ENCODE peak calls at places on chromosome 14, in ten cellular contexts. G is A549; J is left ventricle myocardium inferior; X is thoracic aorta; F is neuronal stem cell; N is IMR-90; P is CD8-positive, alpha-beta memory T cell; W is colonic mucosa; M is HCT116; A is neural progenitor cell. V is an unnamed sample. For H3K9me3 and H3K4me1, the result is how much of the 10 kb centered on the place peaks cover.

GRCh38 chr14:34258318-34258717 is 203.7 kb downstream of the SPTSSA start:
- DNase-seq in X (no peak), M (no peak), G (peak), F (no peak), N (peak), P (no peak), J (no peak), W (no peak), A (no peak), V (no peak)

GRCh38 chr14:29800961-29801360 is 126.7 kb downstream of the PRKD1 start:
- DNase-seq in A (no peak), J (no peak), M (no peak), W (no peak), F (no peak), P (no peak), X (no peak), G (peak), N (no peak), V (no peak)

GRCh38 chr14:32450919-32451675 is 122.0 kb downstream of the AKAP6 start:
- DNase-seq in N (no peak), A (no peak), F (no peak), X (no peak), P (no peak), J (no peak), G (no peak), M (no peak), W (no peak), V (no peak)

GRCh38 chr14:66247662-66248061 is 238.5 kb upstream of the CCDC196 start:
- DNase-seq in P (no peak), W (no peak), J (no peak), X (no peak), N (no peak), F (no peak), M (no peak), G (no peak), A (no peak), V (no peak)

GRCh38 chr14:57317248-57317833 is 48.6 kb downstream of the AP5M1 start:
- DNase-seq in A (peak), G (peak), J (peak), F (peak), P (peak), X (peak), M (peak), N (peak), W (peak), V (peak)

GRCh38 chr14:93977790-93978581 is 1.6 kb upstream of the ASB2 start:
- DNase-seq in F (no peak), A (no peak), G (no peak), M (no peak), N (no peak), P (peak), X (no peak), W (no peak), J (no peak), V (no peak)

GRCh38 chr14:103828315-103828967 is 18.9 kb downstream of the PPP1R13B start:
- DNase-seq in M (no peak), J (peak), P (no peak), A (no peak), G (no peak), W (peak), X (no peak), F (no peak), N (peak), V (no peak)

GRCh38 chr14:50726372-50727107 is 58.4 kb upstream of the SAV1 start:
- DNase-seq in A (no peak), M (no peak), G (no peak), N (peak), X (no peak), W (no peak), F (no peak), J (no peak), P (peak), V (no peak)

GRCh38 chr14:33686218-33686617 is 264.7 kb downstream of the EGLN3 start:
- DNase-seq in G (no peak), M (no peak), A (no peak), J (no peak), F (no peak), X (no peak), P (no peak), N (peak), W (no peak), V (peak)

GRCh38 chr14:60288279-60288678 is 39.3 kb downstream of the PPM1A start:
- DNase-seq in X (no peak), A (no peak), J (no peak), W (no peak), M (no peak), G (no peak), N (no peak), F (no peak), P (no peak), V (no peak)

GRCh38 chr14:36442824-36443241 is 77.2 kb downstream of the NKX2-1 start:
- DNase-seq in P (no peak), N (no peak), M (no peak), J (no peak), W (no peak), F (peak), A (peak), X (no peak), G (no peak), V (no peak)

GRCh38 chr14:78170203-78170602 is at the start of gene NRXN3:
- DNase-seq in W (peak), N (no peak), J (no peak), X (no peak), M (no peak), G (peak), P (no peak), F (peak), A (peak), V (peak)

GRCh38 chr14:22112004-22112403 is 438.4 kb upstream of the OR4E1 start:
- DNase-seq in F (no peak), N (no peak), P (no peak), W (peak), J (no peak), X (no peak), G (peak), M (no peak), A (peak), V (no peak)

GRCh38 chr14:52055215-52055614 is 13.6 kb downstream of the NID2 start:
- DNase-seq in N (peak), J (no peak), M (no peak), W (no peak), P (no peak), A (no peak), X (no peak), F (no peak), G (no peak), V (no peak)

GRCh38 chr14:53955671-53956426 is 776 bp downstream of the BMP4 start:
- DNase-seq in N (no peak), J (peak), F (no peak), A (peak), X (no peak), P (no peak), W (peak), M (no peak), G (peak), V (peak)

GRCh38 chr14:93048843-93049242 is 66.9 kb downstream of the ITPK1 start:
- DNase-seq in J (no peak), P (no peak), G (no peak), A (no peak), N (no peak), W (no peak), F (no peak), M (no peak), X (no peak), V (no peak)

GRCh38 chr14:56555921-56556570 is 23.6 kb upstream of the TMEM260 start:
- DNase-seq in M (peak), W (no peak), G (peak), N (peak), P (no peak), A (peak), X (no peak), J (no peak), F (peak), V (no peak)

GRCh38 chr14:73795466-73795865 is 56.2 kb upstream of the PTGR2 start:
- DNase-seq in M (no peak), W (no peak), X (no peak), P (no peak), N (no peak), J (no peak), F (no peak), A (no peak), G (no peak), V (no peak)

GRCh38 chr14:104288272-104288671 is 149.9 kb downstream of the KIF26A start:
- DNase-seq in P (no peak), N (no peak), J (peak), M (no peak), X (no peak), W (no peak), F (no peak), G (no peak), A (no peak), V (no peak)

GRCh38 chr14:95482967-95483842 is 33.2 kb downstream of the SYNE3 start:
- DNase-seq in F (no peak), A (no peak), J (peak), N (peak), W (peak), X (peak), G (peak), M (peak), P (no peak), V (peak)

GRCh38 chr14:51922624-51923023 is 62.2 kb downstream of the GNG2 start:
- DNase-seq in M (no peak), J (no peak), W (no peak), P (no peak), F (peak), X (no peak), A (peak), G (no peak), N (peak), V (peak)

GRCh38 chr14:68337279-68337678 is 455.6 kb downstream of the ZFP36L1 start:
- DNase-seq in M (no peak), X (no peak), P (no peak), A (no peak), N (no peak), W (no peak), G (no peak), J (no peak), F (no peak), V (no peak)

GRCh38 chr14:51581017-51581881 is 70.5 kb upstream of the FRMD6 start:
- DNase-seq in X (no peak), G (peak), W (no peak), P (no peak), M (no peak), J (no peak), A (no peak), N (peak), F (no peak), V (peak)

GRCh38 chr14:64235652-64236640 is 58.2 kb downstream of the ESR2 start:
- DNase-seq in F (no peak), W (no peak), J (no peak), N (no peak), X (no peak), P (no peak), G (no peak), M (no peak), A (no peak), V (no peak)

GRCh38 chr14:50768220-50768619 is 62.7 kb downstream of the NIN start:
- DNase-seq in F (no peak), G (no peak), W (no peak), X (no peak), P (no peak), J (no peak), M (no peak), N (no peak), A (no peak), V (no peak)

GRCh38 chr14:92613008-92613658 is 99.6 kb downstream of the RIN3 start:
- DNase-seq in N (no peak), P (peak), X (no peak), F (peak), G (peak), M (no peak), A (peak), W (peak), J (peak), V (no peak)

GRCh38 chr14:67532998-67533753 is at the start of gene PLEKHH1:
- DNase-seq in W (peak), G (peak), P (peak), N (peak), J (peak), M (peak), X (peak), F (peak), A (peak), V (peak)

GRCh38 chr14:68297871-68298468 is 478.4 kb downstream of the RAD51B start:
- DNase-seq in F (no peak), A (peak), N (peak), P (no peak), X (no peak), M (no peak), J (no peak), W (no peak), G (peak), V (no peak)

GRCh38 chr14:52987042-52987441 is 36.2 kb upstream of the FERMT2 start:
- DNase-seq in X (no peak), N (no peak), G (no peak), F (no peak), A (no peak), W (no peak), M (no peak), J (no peak), P (no peak), V (no peak)

GRCh38 chr14:77923131-77923933 is 123.4 kb downstream of the ADCK1 start:
- DNase-seq in X (no peak), W (no peak), N (no peak), M (no peak), J (no peak), F (no peak), G (no peak), A (no peak), P (no peak), V (no peak)

GRCh38 chr14:32546246-32546645 is 217.1 kb downstream of the AKAP6 start:
- DNase-seq in X (no peak), M (no peak), P (no peak), J (no peak), W (no peak), G (no peak), N (no peak), A (no peak), F (no peak), V (no peak)

GRCh38 chr14:36750244-36750643 is 88.6 kb downstream of the PAX9 start:
- DNase-seq in W (no peak), A (no peak), N (no peak), J (no peak), G (no peak), X (no peak), M (no peak), F (no peak), P (no peak), V (no peak)

GRCh38 chr14:20489093-20489994 is 16.0 kb upstream of the RNASE10 start:
- DNase-seq in P (peak), M (no peak), N (peak), G (no peak), X (no peak), A (no peak), W (no peak), J (no peak), F (no peak), V (no peak)

GRCh38 chr14:37170237-37170636 is 2.2 kb downstream of the SLC25A21 start:
- DNase-seq in W (no peak), M (no peak), J (no peak), N (no peak), A (no peak), X (no peak), F (no peak), P (no peak), G (no peak), V (no peak)

GRCh38 chr14:34387974-34388533 is 74.0 kb downstream of the SPTSSA start:
- DNase-seq in W (no peak), M (no peak), F (no peak), G (no peak), X (no peak), N (no peak), J (no peak), P (no peak), A (no peak), V (no peak)

GRCh38 chr14:35818346-35819115 is 7.6 kb upstream of the BRMS1L start:
- DNase-seq in M (no peak), W (no peak), F (no peak), N (peak), A (peak), G (peak), X (no peak), J (no peak), P (peak), V (peak)

GRCh38 chr14:36981832-36982528 is 190.4 kb downstream of the SLC25A21 start:
- DNase-seq in G (peak), P (no peak), J (no peak), F (no peak), W (no peak), A (no peak), X (no peak), N (peak), M (no peak), V (peak)

GRCh38 chr14:28488658-28489057 is 277.9 kb upstream of the FOXG1 start:
- DNase-seq in W (no peak), P (no peak), N (no peak), M (no peak), J (no peak), X (no peak), F (no peak), A (no peak), G (no peak), V (no peak)
- H3K9me3 ChIP-seq in W (under half), P (under half), N (under half), M (under half), J (under half), X (under half), F (under half), A (under half), G (under half), V (under half)

GRCh38 chr14:102601378-102601925 is 9.0 kb downstream of the RCOR1 start:
- DNase-seq in F (no peak), W (no peak), N (no peak), G (no peak), P (no peak), A (no peak), X (no peak), J (no peak), M (no peak), V (no peak)

GRCh38 chr14:102604183-102604582 is 11.7 kb downstream of the RCOR1 start:
- DNase-seq in M (no peak), A (no peak), N (no peak), W (no peak), F (no peak), X (no peak), P (no peak), G (no peak), J (no peak), V (no peak)

GRCh38 chr14:102605026-102605425 is 12.6 kb downstream of the RCOR1 start:
- DNase-seq in X (no peak), A (no peak), W (no peak), N (no peak), M (no peak), G (no peak), P (no peak), J (no peak), F (no peak), V (no peak)

GRCh38 chr14:102603293-102603907 is 11.0 kb downstream of the RCOR1 start:
- DNase-seq in J (no peak), X (no peak), P (no peak), A (no peak), W (no peak), N (no peak), F (no peak), M (no peak), G (no peak), V (no peak)

DNA sequence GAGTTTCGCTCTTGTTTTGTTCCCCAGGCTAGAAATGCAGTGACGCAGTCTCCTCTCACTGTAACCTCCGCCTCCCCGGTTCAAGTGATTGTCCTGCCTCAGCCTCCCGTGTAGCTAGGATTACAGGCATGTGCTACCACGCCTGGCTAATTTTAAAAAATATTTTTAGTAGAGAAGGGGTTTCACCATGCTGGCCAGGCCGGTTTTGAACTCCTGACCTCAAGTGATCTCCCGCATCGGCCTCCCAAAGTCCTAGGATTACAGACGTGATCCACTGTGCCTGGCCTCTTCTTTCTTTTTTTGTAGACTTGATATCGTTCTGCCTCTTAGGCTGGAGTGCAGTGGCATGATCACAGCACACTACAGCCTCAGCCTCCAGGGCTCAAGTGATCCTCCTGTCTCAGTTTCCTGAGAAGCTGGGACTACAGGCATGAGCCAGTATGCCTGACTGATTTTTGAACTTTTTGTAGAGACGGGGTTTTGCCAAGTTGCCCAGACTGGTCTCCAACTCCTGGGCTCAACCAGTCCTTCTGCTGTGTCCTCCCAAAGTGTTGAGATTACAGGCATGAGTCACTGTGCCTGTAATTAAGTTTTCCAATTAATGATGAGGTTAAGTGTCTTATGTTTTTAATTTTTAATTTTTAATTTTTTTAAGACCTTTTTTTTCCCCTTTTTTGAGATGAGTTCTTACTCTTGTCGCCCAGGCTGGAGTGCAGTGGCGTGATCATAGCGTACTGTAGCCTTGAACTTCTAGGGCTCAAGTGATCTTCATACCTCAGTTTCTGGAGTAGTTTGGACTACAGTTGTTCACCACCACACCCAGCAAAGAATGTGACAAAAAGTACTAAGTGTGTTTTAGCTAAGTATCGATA is 10.2 kb downstream of the RCOR1 start:
- DNase-seq in F (no peak), J (no peak), W (no peak), G (no peak), N (no peak), M (no peak), X (no peak), A (no peak), P (no peak), V (no peak)
- H3K4me1 ChIP-seq in F (under half), J (under half), W (under half), G (under half), N (under half), M (half or more), X (under half), A (under half), P (under half), V (under half)

DNA sequence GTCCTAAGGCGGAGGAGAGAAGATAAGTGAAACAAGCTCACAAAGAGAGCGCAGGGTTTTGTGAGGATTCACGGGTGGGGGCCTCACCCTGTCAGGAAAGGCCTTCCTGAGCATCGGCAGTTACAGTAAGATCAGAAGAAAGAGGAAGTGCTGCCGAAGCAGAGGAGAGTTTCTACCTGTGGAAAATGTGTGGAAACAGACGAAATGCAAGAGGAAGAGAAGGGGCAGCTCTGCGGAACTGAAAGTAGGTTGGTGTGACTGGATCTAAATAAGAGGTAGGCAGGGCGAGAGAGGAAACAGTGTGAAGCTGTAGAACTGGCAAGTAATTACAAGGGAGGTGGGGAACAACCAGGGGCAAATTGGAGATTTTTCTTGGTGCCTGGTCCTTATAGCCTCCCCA is 2.7 kb downstream of the GPR68 start:
- DNase-seq in M (no peak), X (no peak), J (no peak), N (no peak), W (no peak), G (no peak), F (no peak), A (no peak), P (no peak), V (no peak)
- H3K4me3 ChIP-seq in M (no peak), X (no peak), J (no peak), N (no peak), W (no peak), G (no peak), F (no peak), A (no peak), P (peak), V (no peak)

GRCh38 chr14:80679273-80679672 is 262.3 kb downstream of the CEP128 start:
- DNase-seq in J (no peak), P (no peak), G (no peak), F (no peak), A (no peak), W (no peak), N (no peak), X (no peak), M (no peak), V (no peak)

GRCh38 chr14:80681651-80682050 is 259.9 kb downstream of the CEP128 start:
- DNase-seq in N (peak), J (no peak), G (no peak), F (no peak), W (no peak), X (no peak), M (no peak), P (no peak), A (no peak), V (no peak)

GRCh38 chr14:80678436-80678835 is 263.1 kb downstream of the CEP128 start:
- DNase-seq in W (no peak), X (no peak), A (peak), N (peak), J (no peak), G (no peak), P (no peak), F (no peak), M (no peak), V (no peak)
- H3K9me3 ChIP-seq in W (under half), X (under half), A (under half), N (under half), J (under half), G (under half), P (under half), F (under half), M (under half), V (under half)

GRCh38 chr14:100902295-100902694 is 1.2 kb downstream of the RTL1 start:
- DNase-seq in W (no peak), P (no peak), G (peak), M (peak), X (no peak), J (no peak), N (no peak), A (peak), F (no peak), V (no peak)
- H3K4me1 ChIP-seq in W (under half), P (under half), G (under half), M (under half), X (under half), J (under half), N (under half), A (half or more), F (half or more), V (under half)